ENCODE peak calls at places on chromosome 3, in four cellular contexts. One of them, this sample, is unnamed.

GRCh38 chr3:105349988-105350387 is 16.7 kb upstream of the ALCAM start:
- DNase-seq in colonic mucosa: no peak
- DNase-seq in gastrocnemius medialis: no peak
- DNase-seq in NCI-H460: no peak
- DNase-seq in this sample: no peak

GRCh38 chr3:103047640-103048370 is 613.0 kb downstream of the ZPLD1 start:
- DNase-seq in gastrocnemius medialis: no peak
- DNase-seq in NCI-H460: no peak
- DNase-seq in colonic mucosa: no peak
- DNase-seq in this sample: no peak

GRCh38 chr3:53753518-53754183 is 92.6 kb downstream of the CHDH start:
- DNase-seq in gastrocnemius medialis: no peak
- DNase-seq in NCI-H460: no peak
- DNase-seq in colonic mucosa: no peak
- DNase-seq in this sample: no peak

GRCh38 chr3:115148142-115148790 is 1.2 kb upstream of the ZBTB20 start:
- DNase-seq in colonic mucosa: no peak
- DNase-seq in NCI-H460: no peak
- DNase-seq in gastrocnemius medialis: no peak
- DNase-seq in this sample: no peak

GRCh38 chr3:154135511-154136173 is 14.5 kb downstream of the ARHGEF26 start:
- DNase-seq in NCI-H460: no peak
- DNase-seq in colonic mucosa: no peak
- DNase-seq in gastrocnemius medialis: no peak
- DNase-seq in this sample: no peak

GRCh38 chr3:151753846-151754245 is 20.1 kb downstream of the AADACL2 start:
- DNase-seq in gastrocnemius medialis: no peak
- DNase-seq in NCI-H460: no peak
- DNase-seq in colonic mucosa: no peak
- DNase-seq in this sample: no peak

GRCh38 chr3:133820889-133821675 is 15.5 kb downstream of the SRPRB start:
- DNase-seq in gastrocnemius medialis: no peak
- DNase-seq in NCI-H460: no peak
- DNase-seq in colonic mucosa: no peak
- DNase-seq in this sample: no peak

GRCh38 chr3:54020436-54020835 is 101.9 kb upstream of the CACNA2D3 start:
- DNase-seq in gastrocnemius medialis: no peak
- DNase-seq in colonic mucosa: no peak
- DNase-seq in NCI-H460: no peak
- DNase-seq in this sample: no peak

GRCh38 chr3:147159141-147159540 is 247.2 kb downstream of the ZIC4 start:
- DNase-seq in NCI-H460: no peak
- DNase-seq in gastrocnemius medialis: no peak
- DNase-seq in colonic mucosa: no peak
- DNase-seq in this sample: no peak

GRCh38 chr3:129398803-129399144 is 29.7 kb downstream of the EFCAB12 start:
- DNase-seq in colonic mucosa: peak
- DNase-seq in gastrocnemius medialis: no peak
- DNase-seq in NCI-H460: no peak
- DNase-seq in this sample: no peak

GRCh38 chr3:173709026-173709425 is 311.5 kb downstream of the NLGN1 start:
- DNase-seq in NCI-H460: no peak
- DNase-seq in gastrocnemius medialis: no peak
- DNase-seq in colonic mucosa: no peak
- DNase-seq in this sample: no peak

GRCh38 chr3:184560992-184561328 is 625 bp upstream of the EPHB3 start:
- DNase-seq in NCI-H460: no peak
- DNase-seq in gastrocnemius medialis: no peak
- DNase-seq in colonic mucosa: no peak
- DNase-seq in this sample: no peak

GRCh38 chr3:193982258-193982659 is 153.7 kb upstream of the HES1 start:
- DNase-seq in colonic mucosa: peak
- DNase-seq in NCI-H460: no peak
- DNase-seq in gastrocnemius medialis: peak
- DNase-seq in this sample: no peak

GRCh38 chr3:127483902-127484591 is 106.5 kb downstream of the TPRA1 start:
- DNase-seq in NCI-H460: no peak
- DNase-seq in gastrocnemius medialis: no peak
- DNase-seq in colonic mucosa: no peak
- DNase-seq in this sample: no peak

GRCh38 chr3:10968390-10968789 is 24.2 kb upstream of the SLC6A1 start:
- DNase-seq in gastrocnemius medialis: no peak
- DNase-seq in NCI-H460: no peak
- DNase-seq in colonic mucosa: no peak
- DNase-seq in this sample: no peak

GRCh38 chr3:136070953-136071949 is 105.7 kb downstream of the PPP2R3A start:
- DNase-seq in NCI-H460: peak
- DNase-seq in gastrocnemius medialis: peak
- DNase-seq in colonic mucosa: no peak
- DNase-seq in this sample: no peak

GRCh38 chr3:56590814-56591213 is 33.8 kb downstream of the CCDC66 start:
- DNase-seq in colonic mucosa: no peak
- DNase-seq in NCI-H460: no peak
- DNase-seq in gastrocnemius medialis: no peak
- DNase-seq in this sample: no peak

GRCh38 chr3:117059054-117059989 is 349.7 kb downstream of the TUSC7 start:
- DNase-seq in colonic mucosa: no peak
- DNase-seq in NCI-H460: peak
- DNase-seq in gastrocnemius medialis: no peak
- DNase-seq in this sample: no peak

This sample was measured in glomerular endothelial cell.